ENCODE peak calls at places on chromosomes 5 and 9, in eight cellular contexts. O, P, S, C, Y, U, J and D are unnamed samples.

GRCh38 chr9:134782921-134783698 is 97.5 kb upstream of the FCN2 start:
- DNase-seq in O (no peak), P (no peak), S (no peak), C (no peak), Y (no peak), U (no peak), J (no peak), D (no peak)

GRCh38 chr5:174614500-174615135 is 109.8 kb upstream of the MSX2 start:
- DNase-seq in O (no peak), P (no peak), S (no peak), C (no peak), Y (no peak), U (no peak), J (no peak), D (no peak)

GRCh38 chr9:129629251-129629650 is 3.3 kb downstream of the NTMT1 start:
- DNase-seq in O (no peak), P (no peak), S (no peak), C (no peak), Y (no peak), U (no peak), J (no peak), D (no peak)

GRCh38 chr5:169788168-169788567 is 151.1 kb downstream of the DOCK2 start:
- DNase-seq in O (no peak), P (no peak), S (no peak), C (no peak), Y (no peak), U (peak), J (no peak), D (peak)

GRCh38 chr5:7251127-7251526 is 144.8 kb upstream of the ADCY2 start:
- DNase-seq in O (no peak), P (no peak), S (no peak), C (no peak), Y (no peak), U (no peak), J (no peak), D (no peak)

GRCh38 chr5:130796902-130797301 is 368.2 kb downstream of the HINT1 start:
- DNase-seq in O (no peak), P (peak), S (no peak), C (no peak), Y (no peak), U (no peak), J (no peak), D (no peak)

GRCh38 chr9:83154821-83155220 is 91.9 kb upstream of the RASEF start:
- DNase-seq in O (no peak), P (no peak), S (no peak), C (no peak), Y (no peak), U (no peak), J (no peak), D (no peak)

GRCh38 chr5:27706832-27707231 is 668.4 kb upstream of the CDH9 start:
- DNase-seq in O (no peak), P (no peak), S (no peak), C (no peak), Y (no peak), U (peak), J (no peak), D (peak)

GRCh38 chr5:102807878-102808502 is 52.9 kb downstream of the PAM start:
- DNase-seq in O (no peak), P (peak), S (no peak), C (no peak), Y (no peak), U (no peak), J (no peak), D (no peak)

GRCh38 chr5:111016801-111017200 is 54.7 kb upstream of the TSLP start:
- DNase-seq in O (no peak), P (no peak), S (no peak), C (no peak), Y (no peak), U (peak), J (no peak), D (no peak)

GRCh38 chr9:91978739-91979414 is 28.8 kb upstream of the ROR2 start:
- DNase-seq in O (no peak), P (peak), S (no peak), C (no peak), Y (no peak), U (peak), J (no peak), D (peak)

GRCh38 chr5:168713051-168713450 is 133.9 kb upstream of the PANK3 start:
- DNase-seq in O (no peak), P (no peak), S (no peak), C (no peak), Y (no peak), U (no peak), J (no peak), D (no peak)

GRCh38 chr5:59124983-59125960 is 542.4 kb downstream of the RAB3C start:
- DNase-seq in O (no peak), P (peak), S (no peak), C (no peak), Y (no peak), U (peak), J (no peak), D (no peak)

GRCh38 chr5:146425023-146425422 is 22.1 kb upstream of the TCERG1 start:
- DNase-seq in O (no peak), P (peak), S (no peak), C (no peak), Y (no peak), U (no peak), J (no peak), D (no peak)

GRCh38 chr5:146428658-146429057 is 18.5 kb upstream of the TCERG1 start:
- DNase-seq in O (no peak), P (no peak), S (no peak), C (no peak), Y (no peak), U (no peak), J (no peak), D (peak)

GRCh38 chr5:146426305-146426704 is 20.8 kb upstream of the TCERG1 start:
- DNase-seq in O (no peak), P (no peak), S (no peak), C (no peak), Y (no peak), U (no peak), J (no peak), D (no peak)

GRCh38 chr5:146427619-146427997 is 19.5 kb upstream of the TCERG1 start:
- DNase-seq in O (no peak), P (no peak), S (no peak), C (no peak), Y (no peak), U (no peak), J (no peak), D (no peak)

GRCh38 chr5:146426853-146427618 is 20.1 kb upstream of the TCERG1 start:
- DNase-seq in O (no peak), P (peak), S (no peak), C (no peak), Y (peak), U (peak), J (no peak), D (peak)
- H3K27ac ChIP-seq in O (no peak), P (no peak), S (no peak), C (no peak), Y (no peak), U (no peak), J (no peak), D (no peak)

DNA sequence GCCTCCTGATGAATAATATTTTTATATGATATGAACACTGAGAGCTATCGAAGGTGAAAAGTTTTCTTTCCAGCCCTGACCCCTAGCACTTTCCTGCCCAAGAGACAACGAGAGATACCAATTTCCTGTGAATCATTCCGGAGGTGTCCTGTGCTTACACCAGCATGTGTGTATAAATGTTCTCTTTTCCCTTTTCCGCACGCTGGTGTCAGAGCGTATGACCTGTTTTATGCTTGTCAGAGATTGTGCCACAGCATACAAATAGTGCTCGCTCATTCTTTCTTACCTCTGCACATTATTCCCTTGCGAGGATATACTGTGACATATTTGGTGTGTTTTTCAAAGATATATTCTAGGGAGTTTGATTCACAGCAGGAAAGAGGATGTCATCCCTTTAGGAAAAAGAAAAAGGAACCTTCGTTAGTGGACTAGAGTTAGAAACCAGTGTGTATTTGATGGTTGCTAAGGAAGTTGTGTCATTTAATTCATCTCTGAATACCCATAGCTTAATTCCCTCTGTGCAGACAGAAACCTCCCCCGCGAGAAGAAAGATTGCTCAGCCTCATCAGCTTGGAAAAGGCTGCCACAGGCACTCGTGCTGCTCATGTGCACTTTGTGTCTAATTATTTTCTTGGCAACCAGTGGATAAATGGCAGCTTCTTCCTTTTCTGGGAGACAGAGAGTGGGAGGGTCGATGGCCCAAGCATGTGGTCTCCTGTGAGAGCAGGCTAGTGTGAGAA is 14.8 kb upstream of the CCIN start:
- DNase-seq in O (peak), P (peak), S (peak), C (peak), Y (no peak), U (peak), J (no peak), D (no peak)
- H3K27ac ChIP-seq in O (peak), P (no peak), S (peak), C (peak), Y (no peak), U (peak), J (peak), D (peak)

GRCh38 chr5:10898489-10898888 is 137.5 kb upstream of the DAP start:
- DNase-seq in O (no peak), P (no peak), S (no peak), C (no peak), Y (no peak), U (no peak), J (no peak), D (no peak)
- H3K27ac ChIP-seq in O (no peak), P (no peak), S (no peak), C (no peak), Y (no peak), U (no peak), J (no peak), D (no peak)

GRCh38 chr5:10229306-10230048 is 20.2 kb downstream of the ATPSCKMT start:
- DNase-seq in O (no peak), P (no peak), S (no peak), C (no peak), Y (no peak), U (peak), J (no peak), D (no peak)
- H3K27ac ChIP-seq in O (no peak), P (no peak), S (no peak), C (no peak), Y (no peak), U (no peak), J (no peak), D (no peak)

GRCh38 chr9:136081826-136082495 is 13.1 kb downstream of the NACC2 start:
- DNase-seq in O (no peak), P (no peak), S (no peak), C (no peak), Y (no peak), U (no peak), J (no peak), D (no peak)

GRCh38 chr9:136083558-136084190 is 11.4 kb downstream of the NACC2 start:
- DNase-seq in O (no peak), P (no peak), S (no peak), C (no peak), Y (no peak), U (no peak), J (no peak), D (no peak)

GRCh38 chr9:136081113-136081825 is 13.8 kb downstream of the NACC2 start:
- DNase-seq in O (no peak), P (no peak), S (no peak), C (no peak), Y (no peak), U (peak), J (no peak), D (no peak)

GRCh38 chr9:136084191-136084944 is 10.7 kb downstream of the NACC2 start:
- DNase-seq in O (no peak), P (no peak), S (no peak), C (no peak), Y (no peak), U (no peak), J (no peak), D (no peak)

DNA sequence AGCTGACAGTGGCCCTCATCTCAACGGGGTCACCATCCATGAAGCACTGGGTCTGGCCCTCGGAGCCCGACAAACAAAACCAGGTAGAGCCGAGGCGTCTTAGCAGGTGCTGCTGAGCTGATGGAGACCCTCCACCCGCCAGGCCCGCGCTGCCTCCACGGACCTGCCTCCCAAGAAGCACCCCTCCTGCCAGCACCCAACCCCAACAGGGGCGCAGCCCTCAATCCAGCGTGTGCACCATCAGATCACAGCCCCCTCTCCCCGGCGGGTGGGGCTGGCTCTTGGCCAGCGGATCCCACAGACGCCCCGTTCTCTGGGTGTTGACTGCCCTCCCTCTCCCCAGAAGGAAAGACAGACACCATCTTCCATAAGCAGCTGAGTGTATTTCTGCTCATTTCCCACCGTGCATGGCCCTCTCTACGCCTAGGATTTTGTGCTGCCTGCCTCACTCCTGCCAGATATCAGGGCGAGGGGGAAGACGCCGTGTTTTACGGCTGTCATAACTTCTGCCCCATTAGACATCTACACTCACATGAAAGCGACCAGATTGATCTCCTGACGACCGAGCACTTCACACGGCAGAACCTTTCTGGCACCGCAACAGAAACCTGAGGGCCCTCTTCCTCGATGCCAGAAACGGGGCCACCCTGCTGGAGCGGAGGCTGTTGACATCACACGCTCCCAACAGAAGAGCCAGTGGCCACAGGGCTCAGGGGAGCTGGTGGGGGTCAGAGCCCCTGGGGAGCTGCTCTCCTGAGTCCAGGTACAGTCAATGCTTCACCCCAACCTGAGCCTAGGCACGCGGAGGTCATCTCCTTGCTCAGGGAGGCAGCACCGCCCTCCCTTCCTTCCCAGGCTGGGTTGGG is 12.4 kb downstream of the NACC2 start:
- DNase-seq in O (no peak), P (no peak), S (no peak), C (no peak), Y (no peak), U (no peak), J (no peak), D (no peak)
- H3K27ac ChIP-seq in O (no peak), P (no peak), S (no peak), C (no peak), Y (no peak), U (no peak), J (no peak), D (peak)

GRCh38 chr5:78661044-78661443 is 12.5 kb upstream of the LHFPL2 start:
- DNase-seq in O (no peak), P (no peak), S (no peak), C (no peak), Y (no peak), U (no peak), J (no peak), D (no peak)

GRCh38 chr5:78660401-78660800 is 11.8 kb upstream of the LHFPL2 start:
- DNase-seq in O (no peak), P (no peak), S (no peak), C (no peak), Y (no peak), U (no peak), J (no peak), D (no peak)

GRCh38 chr5:78659714-78660113 is 11.1 kb upstream of the LHFPL2 start:
- DNase-seq in O (no peak), P (no peak), S (no peak), C (no peak), Y (peak), U (peak), J (no peak), D (no peak)

GRCh38 chr5:78661691-78662090 is 13.1 kb upstream of the LHFPL2 start:
- DNase-seq in O (no peak), P (no peak), S (no peak), C (no peak), Y (no peak), U (no peak), J (no peak), D (no peak)

GRCh38 chr5:78662323-78662722 is 13.8 kb upstream of the LHFPL2 start:
- DNase-seq in O (no peak), P (no peak), S (no peak), C (no peak), Y (no peak), U (no peak), J (no peak), D (no peak)
- H3K27ac ChIP-seq in O (no peak), P (no peak), S (no peak), C (no peak), Y (no peak), U (no peak), J (no peak), D (no peak)